ENCODE peak calls at places on chromosome 9, in nine cellular contexts. T, L, B, H, O, I, M, F and E are unnamed samples.

GRCh38 chr9:744790-745456 is 96.6 kb upstream of the DMRT1 start:
- DNase-seq in T (no peak), L (no peak), B (peak; percentile 81), H (no peak), O (no peak), I (peak; percentile 83), M (no peak), F (peak; percentile 77), E (no peak)

GRCh38 chr9:134913713-134914500 is 3.8 kb downstream of the FCN1 start:
- DNase-seq in T (no peak), L (no peak), B (no peak), H (no peak), O (no peak), I (no peak), M (peak; percentile 50), F (no peak), E (peak; percentile 60)

GRCh38 chr9:69432623-69433022 is 107.6 kb downstream of the ENTREP1 start:
- DNase-seq in T (no peak), L (no peak), B (no peak), H (no peak), O (no peak), I (no peak), M (peak; percentile 40), F (no peak), E (no peak)

GRCh38 chr9:122477346-122477745 is 380 bp downstream of the OR1J1 start:
- DNase-seq in T (no peak), L (no peak), B (no peak), H (no peak), O (no peak), I (no peak), M (no peak), F (no peak), E (no peak)

GRCh38 chr9:87557996-87558395 is 60.3 kb downstream of the DAPK1 start:
- DNase-seq in T (peak; percentile 78), L (no peak), B (peak; percentile 38), H (no peak), O (no peak), I (no peak), M (no peak), F (peak; percentile 59), E (no peak)

GRCh38 chr9:69036319-69036718 is 767 bp downstream of the FXN start:
- DNase-seq in T (no peak), L (peak; percentile 3), B (no peak), H (peak; percentile 13), O (no peak), I (no peak), M (no peak), F (no peak), E (no peak)

GRCh38 chr9:107279084-107279483 is 4.0 kb upstream of the RAD23B start:
- DNase-seq in T (no peak), L (no peak), B (no peak), H (no peak), O (no peak), I (no peak), M (no peak), F (no peak), E (no peak)

GRCh38 chr9:132059351-132059750 is 20.3 kb downstream of the MED27 start:
- DNase-seq in T (no peak), L (no peak), B (no peak), H (no peak), O (no peak), I (no peak), M (no peak), F (no peak), E (no peak)

GRCh38 chr9:131844745-131845118 is 104.9 kb upstream of the RAPGEF1 start:
- DNase-seq in T (no peak), L (no peak), B (no peak), H (no peak), O (no peak), I (no peak), M (no peak), F (no peak), E (no peak)

GRCh38 chr9:75976549-75976948 is 86.1 kb downstream of the PCSK5 start:
- DNase-seq in T (no peak), L (no peak), B (no peak), H (no peak), O (no peak), I (no peak), M (no peak), F (no peak), E (no peak)

GRCh38 chr9:18705763-18706372 is 231.9 kb downstream of the ADAMTSL1 start:
- DNase-seq in T (no peak), L (no peak), B (no peak), H (no peak), O (no peak), I (no peak), M (no peak), F (no peak), E (no peak)

GRCh38 chr9:80086822-80087345 is 515.1 kb downstream of the TLE4 start:
- DNase-seq in T (no peak), L (no peak), B (no peak), H (no peak), O (no peak), I (no peak), M (no peak), F (no peak), E (no peak)

GRCh38 chr9:125276771-125277170 is 15.1 kb downstream of the GAPVD1 start:
- DNase-seq in T (no peak), L (no peak), B (no peak), H (no peak), O (no peak), I (no peak), M (no peak), F (no peak), E (no peak)

GRCh38 chr9:72526901-72527800 is 5.7 kb downstream of the TMC1 start:
- DNase-seq in T (peak; percentile 23), L (peak; percentile 84), B (peak; percentile 63), H (peak; percentile 93), O (peak; percentile 70), I (peak; percentile 44), M (peak; percentile 83), F (peak; percentile 78), E (peak; percentile 75)

GRCh38 chr9:88197781-88198345 is 59.6 kb upstream of the SPATA31C2 start:
- DNase-seq in T (no peak), L (peak; percentile 81), B (no peak), H (peak; percentile 87), O (no peak), I (no peak), M (no peak), F (no peak), E (no peak)

GRCh38 chr9:136886610-136887597 is 588 bp downstream of the TRAF2 start:
- DNase-seq in T (peak; percentile 71), L (no peak), B (no peak), H (peak; percentile 16), O (peak; percentile 42), I (no peak), M (peak; percentile 71), F (no peak), E (no peak)

GRCh38 chr9:124392855-124393460 is 22.3 kb downstream of the PSMB7 start:
- DNase-seq in T (peak; percentile 42), L (peak; percentile 95), B (no peak), H (peak; percentile 95), O (no peak), I (no peak), M (no peak), F (no peak), E (no peak)

GRCh38 chr9:79580065-79580464 is 8.3 kb downstream of the TLE4 start:
- DNase-seq in T (no peak), L (no peak), B (no peak), H (no peak), O (no peak), I (no peak), M (no peak), F (no peak), E (no peak)

DNA sequence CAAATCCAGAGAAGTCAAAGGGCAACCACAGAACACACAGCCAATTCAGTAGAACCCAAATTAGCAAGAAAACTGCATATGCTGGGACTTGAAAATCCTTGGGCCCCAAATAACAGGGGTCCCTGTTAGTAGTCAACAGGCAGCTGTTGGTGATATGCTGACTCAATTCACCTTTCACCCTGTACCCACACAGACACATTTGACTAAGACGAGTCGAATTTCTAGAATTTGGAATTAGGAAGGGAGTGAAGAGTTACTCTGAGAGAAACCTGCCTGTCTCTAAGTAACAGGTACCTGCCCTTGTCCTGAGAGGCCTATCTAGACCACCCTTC is 817 bp upstream of the VCP start:
- DNase-seq in T (no peak), L (no peak), B (no peak), H (peak; percentile 19), O (no peak), I (no peak), M (no peak), F (no peak), E (no peak)
- H3K4me3 ChIP-seq in T (no peak overlapping the region), L (no peak overlapping the region), B (peak overlapping the region; percentile 89), H (no peak overlapping the region), O (no peak overlapping the region), I (no peak overlapping the region), M (peak overlapping the region; percentile 28), F (no peak overlapping the region), E (no peak overlapping the region)

DNA sequence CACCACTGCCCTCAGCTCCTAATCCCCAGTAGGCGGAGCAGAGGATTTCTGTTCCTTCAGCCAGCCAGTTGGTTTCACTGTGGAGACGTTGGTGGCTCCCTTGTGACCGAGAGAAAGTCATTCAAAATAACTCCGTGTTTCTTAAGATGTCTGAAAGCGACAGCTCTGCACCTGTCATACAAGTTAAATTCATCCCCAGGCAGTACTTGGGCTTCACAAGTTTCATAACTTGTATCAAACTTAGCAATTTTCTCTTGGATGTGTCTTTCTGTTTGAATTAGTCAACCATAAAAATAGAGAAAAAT is 410 bp upstream of the CDKN2B start:
- DNase-seq in T (no peak), L (no peak), B (no peak), H (no peak), O (no peak), I (no peak), M (no peak), F (no peak), E (no peak)
- TF ChIP-seq CTCF in T (peak; percentile 8), L (peak; percentile 24), B (no peak), H (peak; percentile 36), O (no peak), I (no peak), M (peak; percentile 29), F (no peak), E (no peak)

GRCh38 chr9:14346301-14346721 is 32.4 kb upstream of the NFIB start:
- DNase-seq in T (no peak), L (no peak), B (peak; percentile 49), H (no peak), O (no peak), I (peak; percentile 33), M (no peak), F (peak; percentile 83), E (peak; percentile 80)
- H3K27ac ChIP-seq in T (no peak overlapping the region), L (no peak overlapping the region), B (peak overlapping the region; percentile 87), H (no peak overlapping the region), O (no peak overlapping the region), I (peak overlapping the region; percentile 90), M (peak overlapping the region; percentile 81), F (peak overlapping the region; percentile 92), E (peak overlapping the region; percentile 93)

DNA sequence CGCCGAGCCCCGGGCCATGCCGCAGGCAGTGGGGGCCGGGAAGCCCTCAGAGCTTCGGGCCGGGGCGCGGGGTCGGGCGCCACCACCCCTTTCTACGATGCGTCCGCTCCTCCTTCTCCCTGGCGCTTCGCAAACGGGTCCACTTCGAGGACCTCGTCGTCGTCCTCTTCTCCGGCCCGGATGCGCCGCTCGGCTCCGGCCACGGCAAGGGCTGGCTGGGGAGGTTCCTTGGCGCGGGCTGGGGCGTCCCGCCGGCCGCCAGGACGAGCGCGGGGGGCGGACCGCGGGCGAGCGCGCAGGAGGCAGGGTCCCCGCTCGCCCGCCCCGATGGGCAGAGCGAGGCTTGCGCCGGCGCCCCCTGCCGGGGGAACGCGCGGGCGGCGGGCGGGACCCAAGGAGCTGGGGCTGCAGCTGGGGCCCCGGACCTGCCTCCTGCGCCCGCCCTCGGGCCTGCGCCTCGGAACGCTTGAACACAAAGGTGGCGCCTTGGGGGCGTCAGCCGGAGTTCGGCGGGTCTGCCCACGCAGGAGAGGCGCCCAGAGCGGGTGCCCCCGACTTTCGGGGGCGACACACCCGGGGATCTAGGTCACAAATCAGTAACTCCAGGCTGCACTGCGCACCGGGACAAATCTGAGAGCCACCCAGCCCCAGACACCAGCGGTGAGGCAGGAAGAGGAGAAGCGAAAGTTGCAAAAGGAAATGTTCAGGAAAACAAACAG is at the start of gene ROR2:
- DNase-seq in T (peak; percentile 89), L (peak; percentile 21), B (peak; percentile 19), H (peak; percentile 63), O (no peak), I (peak; percentile 63), M (peak; percentile 77), F (peak; percentile 62), E (no peak)
- H3K4me3 ChIP-seq in T (peak within 1 kb of the TSS; percentile 98), L (peak within 1 kb of the TSS; percentile 12), B (peak within 1 kb of the TSS; percentile 52), H (peak within 1 kb of the TSS; percentile 71), O (no peak within 1 kb of the TSS), I (peak within 1 kb of the TSS; percentile 30), M (peak within 1 kb of the TSS; percentile 51), F (peak within 1 kb of the TSS; percentile 66), E (peak within 1 kb of the TSS; percentile 65)